ENCODE peak calls at places on chromosome 9, in five cellular contexts. One of them, this sample, is unnamed.

GRCh38 chr9:98567540-98568233 is 141.0 kb downstream of the GABBR2 start:
- DNase-seq in effector memory CD8-positive, alpha-beta T cell: no peak
- DNase-seq in AG09309: no peak
- DNase-seq in kidney tubule cell: no peak
- DNase-seq in amniotic stem cell: no peak
- DNase-seq in this sample: no peak

GRCh38 chr9:108444400-108445358 is 411.1 kb downstream of the ACTL7B start:
- DNase-seq in AG09309: peak
- DNase-seq in kidney tubule cell: peak
- DNase-seq in amniotic stem cell: peak
- DNase-seq in effector memory CD8-positive, alpha-beta T cell: no peak
- DNase-seq in this sample: peak

GRCh38 chr9:137052998-137053943 is 590 bp downstream of the ENTPD2 start:
- DNase-seq in effector memory CD8-positive, alpha-beta T cell: no peak
- DNase-seq in kidney tubule cell: no peak
- DNase-seq in AG09309: no peak
- DNase-seq in amniotic stem cell: no peak
- DNase-seq in this sample: no peak

GRCh38 chr9:84283895-84284294 is 56.7 kb downstream of the SLC28A3 start:
- DNase-seq in amniotic stem cell: no peak
- DNase-seq in effector memory CD8-positive, alpha-beta T cell: no peak
- DNase-seq in AG09309: no peak
- DNase-seq in kidney tubule cell: no peak
- DNase-seq in this sample: no peak

GRCh38 chr9:115845648-115846312 is 307.8 kb upstream of the PAPPA start:
- DNase-seq in AG09309: peak
- DNase-seq in amniotic stem cell: no peak
- DNase-seq in effector memory CD8-positive, alpha-beta T cell: no peak
- DNase-seq in kidney tubule cell: peak
- DNase-seq in this sample: peak

GRCh38 chr9:122125891-122126331 is 32.8 kb upstream of the TTLL11 start:
- DNase-seq in effector memory CD8-positive, alpha-beta T cell: no peak
- DNase-seq in amniotic stem cell: no peak
- DNase-seq in kidney tubule cell: peak
- DNase-seq in AG09309: no peak
- DNase-seq in this sample: peak

GRCh38 chr9:97561501-97561900 is 60.0 kb downstream of the TMOD1 start:
- DNase-seq in amniotic stem cell: no peak
- DNase-seq in AG09309: no peak
- DNase-seq in kidney tubule cell: no peak
- DNase-seq in effector memory CD8-positive, alpha-beta T cell: no peak
- DNase-seq in this sample: no peak

GRCh38 chr9:98909935-98910334 is 33.8 kb upstream of the COL15A1 start:
- DNase-seq in kidney tubule cell: peak
- DNase-seq in AG09309: no peak
- DNase-seq in amniotic stem cell: no peak
- DNase-seq in effector memory CD8-positive, alpha-beta T cell: no peak
- DNase-seq in this sample: peak

GRCh38 chr9:23830949-23831730 is 5.1 kb upstream of the ELAVL2 start:
- DNase-seq in amniotic stem cell: no peak
- DNase-seq in AG09309: no peak
- DNase-seq in kidney tubule cell: no peak
- DNase-seq in effector memory CD8-positive, alpha-beta T cell: no peak
- DNase-seq in this sample: no peak

GRCh38 chr9:10008101-10008799 is 604.6 kb downstream of the PTPRD start:
- DNase-seq in effector memory CD8-positive, alpha-beta T cell: no peak
- DNase-seq in kidney tubule cell: no peak
- DNase-seq in amniotic stem cell: no peak
- DNase-seq in AG09309: no peak
- DNase-seq in this sample: no peak